ENCODE peak calls at places on chromosomes 6 and 20, in seven cellular contexts. V is AG04450; N is kidney tubule cell; K is activated gamma-delta T cell treated with anti-CD3 and anti-CD28 coated beads, Interleukin-2, amount 50 U/mL, for 16 hours; S is choroid plexus epithelial cell; L is NCI-H345; T is M059J. H is an unnamed sample.

GRCh38 chr20:31908016-31908415 is 37.6 kb downstream of the TTLL9 start:
- DNase-seq in V (no peak), N (no peak), K (no peak), S (no peak), L (no peak), T (peak), H (no peak)

GRCh38 chr6:11779308-11780096 is 899 bp upstream of the ADTRP start:
- DNase-seq in V (no peak), N (peak), K (no peak), S (no peak), L (no peak), T (no peak), H (no peak)

GRCh38 chr6:158008894-158009891 is 27.5 kb downstream of the SYNJ2 start:
- DNase-seq in V (no peak), N (peak), K (no peak), S (peak), L (peak), T (peak), H (no peak)

GRCh38 chr6:125944434-125944816 is 12.1 kb upstream of the HINT3 start:
- DNase-seq in V (no peak), N (no peak), K (no peak), S (peak), L (no peak), T (peak), H (no peak)

GRCh38 chr6:27767851-27768250 is 144.3 kb downstream of the OR2B2 start:
- DNase-seq in V (no peak), N (no peak), K (no peak), S (no peak), L (no peak), T (no peak), H (no peak)

GRCh38 chr20:49701916-49702315 is 11.8 kb downstream of the B4GALT5 start:
- DNase-seq in V (no peak), N (no peak), K (no peak), S (no peak), L (no peak), T (no peak), H (no peak)

GRCh38 chr6:7496266-7496875 is 45.1 kb upstream of the DSP start:
- DNase-seq in V (no peak), N (peak), K (no peak), S (no peak), L (no peak), T (peak), H (no peak)

GRCh38 chr6:63936399-63936798 is 300.8 kb downstream of the PHF3 start:
- DNase-seq in V (no peak), N (no peak), K (no peak), S (no peak), L (no peak), T (no peak), H (no peak)

GRCh38 chr6:34189806-34190503 is 44.1 kb upstream of the GRM4 start:
- DNase-seq in V (no peak), N (no peak), K (no peak), S (no peak), L (no peak), T (no peak), H (no peak)